ENCODE peak calls at places on chromosomes 13 and 19, in ten cellular contexts. C is stimulated activated CD4-positive, alpha-beta T cell treated with anti-CD3 and anti-CD28 coated beads, Interleukin-12 subunit alpha, Interleukin-12 subunit beta, amount 100 ng/mL, for 4 hours; B is AG09319; E is foreskin melanocyte; F is myocyte; W is dorsolateral prefrontal cortex; I is stimulated activated naive B cell treated with anti-CD40 and anti-IgM and Interleukin-4, amounts not matched to agents 10 μg/mL and 1 μg/mL and 100 μg/mL, for 72 hours; J is heart right ventricle; U is effector CD4-positive, alpha-beta T cell; T is WTC11. P is an unnamed sample.

GRCh38 chr13:112861876-112862615 is 107.0 kb upstream of the MCF2L start:
- DNase-seq in C (no peak), B (no peak), E (no peak), F (no peak), W (no peak), I (no peak), J (no peak), U (no peak), T (no peak), P (no peak)

GRCh38 chr13:109275848-109276247 is 510.5 kb downstream of the IRS2 start:
- DNase-seq in C (no peak), B (no peak), E (no peak), F (peak; percentile 31), W (no peak), I (no peak), J (no peak), U (no peak), T (peak; percentile 32), P (no peak)

GRCh38 chr13:29594310-29594709 is 1.2 kb downstream of the SLC7A1 start:
- DNase-seq in C (peak; percentile 35), B (no peak), E (no peak), F (peak; percentile 80), W (no peak), I (peak; percentile 48), J (no peak), U (peak; percentile 17), T (no peak), P (peak; percentile 50)

GRCh38 chr19:51002542-51003311 is 1.3 kb upstream of the KLK8 start:
- DNase-seq in C (no peak), B (no peak), E (no peak), F (no peak), W (no peak), I (no peak), J (no peak), U (no peak), T (peak; percentile 97), P (peak; percentile 31)

GRCh38 chr19:38556521-38557174 is 61.1 kb downstream of the MAP4K1 start:
- DNase-seq in C (no peak), B (no peak), E (no peak), F (no peak), W (no peak), I (no peak), J (no peak), U (no peak), T (no peak), P (no peak)

GRCh38 chr19:55670280-55671053 is 4.6 kb upstream of the EPN1 start:
- DNase-seq in C (no peak), B (no peak), E (no peak), F (no peak), W (no peak), I (no peak), J (no peak), U (no peak), T (peak; percentile 31), P (no peak)

GRCh38 chr19:7738023-7738422 is 6.1 kb upstream of the CLEC4G start:
- DNase-seq in C (peak; percentile 10), B (no peak), E (no peak), F (no peak), W (no peak), I (no peak), J (no peak), U (no peak), T (no peak), P (no peak)

GRCh38 chr13:28258401-28258800 is 120.1 kb downstream of the PAN3 start:
- DNase-seq in C (no peak), B (no peak), E (no peak), F (no peak), W (no peak), I (no peak), J (no peak), U (no peak), T (no peak), P (no peak)

GRCh38 chr19:35436477-35437141 is 11.4 kb upstream of the FFAR2 start:
- DNase-seq in C (no peak), B (peak; percentile 14), E (no peak), F (peak; percentile 5), W (no peak), I (no peak), J (peak; percentile 26), U (peak; percentile 2), T (no peak), P (no peak)

GRCh38 chr13:101146101-101146898 is 270.0 kb downstream of the NALCN start:
- DNase-seq in C (no peak), B (no peak), E (no peak), F (no peak), W (no peak), I (no peak), J (no peak), U (no peak), T (no peak), P (no peak)

GRCh38 chr19:38003427-38004099 is 96.6 kb downstream of the SIPA1L3 start:
- DNase-seq in C (no peak), B (peak; percentile 52), E (peak; percentile 46), F (peak; percentile 86), W (peak; percentile 62), I (peak; percentile 53), J (peak; percentile 70), U (no peak), T (peak; percentile 65), P (peak; percentile 74)

GRCh38 chr13:23570099-23570926 is at the start of gene TNFRSF19:
- DNase-seq in C (no peak), B (no peak), E (peak; percentile 90), F (peak; percentile 74), W (no peak), I (no peak), J (peak; percentile 76), U (no peak), T (no peak), P (no peak)

GRCh38 chr19:18832331-18833140 is 777 bp downstream of the UPF1 start:
- DNase-seq in C (peak; percentile 21), B (no peak), E (no peak), F (peak; percentile 45), W (no peak), I (peak; percentile 34), J (no peak), U (peak; percentile 15), T (peak; percentile 58), P (peak; percentile 79)

GRCh38 chr13:44555207-44555606 is 20.9 kb downstream of the TSC22D1 start:
- DNase-seq in C (no peak), B (no peak), E (no peak), F (no peak), W (no peak), I (no peak), J (no peak), U (no peak), T (no peak), P (no peak)

P was measured in D341Med.